ENCODE peak calls at places on chromosomes 11 and 22, in seven cellular contexts. P, D, J, E, K, Q and O are unnamed samples.

GRCh38 chr11:8361664-8362210 is 98.1 kb upstream of the LMO1 start:
- DNase-seq in D (no peak), K (no peak), J (no peak), E (no peak), Q (no peak), P (no peak), O (no peak)

GRCh38 chr22:48919187-48919590 is 908.5 kb downstream of the BRD1 start:
- DNase-seq in D (no peak), K (no peak), J (peak; percentile 22), Q (no peak), E (no peak), P (no peak), O (no peak)

GRCh38 chr11:62708423-62709261 is 1.2 kb downstream of the GNG3 start:
- DNase-seq in P (no peak), Q (peak; percentile 53), E (no peak), K (no peak), D (no peak), J (no peak), O (no peak)

GRCh38 chr11:15149050-15149449 is 34.3 kb downstream of the INSC start:
- DNase-seq in D (no peak), Q (no peak), K (no peak), P (no peak), E (no peak), J (no peak), O (no peak)

GRCh38 chr22:37262346-37262745 is 18.3 kb upstream of the RAC2 start:
- DNase-seq in J (no peak), E (no peak), P (no peak), Q (no peak), D (no peak), K (no peak), O (no peak)

GRCh38 chr11:62542111-62542745 is 4.4 kb downstream of the AHNAK start:
- DNase-seq in Q (no peak), P (no peak), J (no peak), E (no peak), D (no peak), K (no peak), O (peak; percentile 23)

GRCh38 chr11:76910620-76911414 is 50.1 kb downstream of the ACER3 start:
- DNase-seq in J (no peak), K (no peak), P (peak; percentile 1), E (peak; percentile 15), Q (peak; percentile 70), D (no peak), O (no peak)

GRCh38 chr22:43993072-43993760 is 30.9 kb upstream of the PARVB start:
- DNase-seq in E (peak; percentile 78), D (peak; percentile 36), J (peak; percentile 58), Q (peak; percentile 47), K (peak; percentile 54), P (no peak), O (peak; percentile 64)

GRCh38 chr11:124174001-124174400 is 9.1 kb upstream of the OR10D3 start:
- DNase-seq in E (peak; percentile 77), K (peak; percentile 78), P (no peak), J (no peak), D (no peak), Q (no peak), O (peak; percentile 64)

DNA sequence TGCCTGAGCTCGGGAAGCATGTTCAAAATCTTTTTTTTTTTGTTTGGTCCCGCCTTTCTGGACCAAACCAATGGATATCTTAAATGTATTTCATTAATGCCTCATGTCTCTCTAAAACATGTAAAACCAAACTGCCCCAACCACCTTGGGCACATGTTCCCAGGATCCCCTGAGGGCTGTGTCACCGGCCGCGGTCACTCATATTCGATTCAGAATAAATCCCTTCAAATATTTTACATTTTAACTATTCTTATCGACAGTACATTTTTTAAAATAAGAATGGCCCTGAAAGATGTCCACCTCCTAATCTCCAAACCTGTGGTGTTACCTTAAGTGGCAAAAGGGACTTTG is 2.1 kb downstream of the RNH1 start:
- DNase-seq in D (no peak), K (peak; percentile 24), P (no peak), Q (no peak), J (no peak), E (no peak), O (no peak)
- H3K4me3 ChIP-seq in D (no peak overlapping the region), K (peak overlapping the region; percentile 88), P (peak overlapping the region; percentile 76), Q (peak overlapping the region; percentile 37), J (no peak overlapping the region), E (peak overlapping the region; percentile 96), O (peak overlapping the region; percentile 29)

GRCh38 chr11:95776859-95777258 is 12.7 kb downstream of the FAM76B start:
- DNase-seq in K (no peak), P (no peak), J (no peak), Q (no peak), D (no peak), E (no peak), O (no peak)
- H3K4me3 ChIP-seq in K (no peak overlapping the region), P (no peak overlapping the region), J (no peak overlapping the region), Q (no peak overlapping the region), D (no peak overlapping the region), E (no peak overlapping the region), O (no peak overlapping the region)

GRCh38 chr11:727281-727701 is 20.0 kb upstream of the TALDO1 start:
- DNase-seq in E (peak; percentile 29), J (no peak), D (no peak), K (no peak), Q (no peak), P (no peak), O (no peak)
- H3K4me3 ChIP-seq in E (no peak overlapping the region), J (no peak overlapping the region), D (no peak overlapping the region), K (no peak overlapping the region), Q (no peak overlapping the region), P (no peak overlapping the region), O (no peak overlapping the region)

DNA sequence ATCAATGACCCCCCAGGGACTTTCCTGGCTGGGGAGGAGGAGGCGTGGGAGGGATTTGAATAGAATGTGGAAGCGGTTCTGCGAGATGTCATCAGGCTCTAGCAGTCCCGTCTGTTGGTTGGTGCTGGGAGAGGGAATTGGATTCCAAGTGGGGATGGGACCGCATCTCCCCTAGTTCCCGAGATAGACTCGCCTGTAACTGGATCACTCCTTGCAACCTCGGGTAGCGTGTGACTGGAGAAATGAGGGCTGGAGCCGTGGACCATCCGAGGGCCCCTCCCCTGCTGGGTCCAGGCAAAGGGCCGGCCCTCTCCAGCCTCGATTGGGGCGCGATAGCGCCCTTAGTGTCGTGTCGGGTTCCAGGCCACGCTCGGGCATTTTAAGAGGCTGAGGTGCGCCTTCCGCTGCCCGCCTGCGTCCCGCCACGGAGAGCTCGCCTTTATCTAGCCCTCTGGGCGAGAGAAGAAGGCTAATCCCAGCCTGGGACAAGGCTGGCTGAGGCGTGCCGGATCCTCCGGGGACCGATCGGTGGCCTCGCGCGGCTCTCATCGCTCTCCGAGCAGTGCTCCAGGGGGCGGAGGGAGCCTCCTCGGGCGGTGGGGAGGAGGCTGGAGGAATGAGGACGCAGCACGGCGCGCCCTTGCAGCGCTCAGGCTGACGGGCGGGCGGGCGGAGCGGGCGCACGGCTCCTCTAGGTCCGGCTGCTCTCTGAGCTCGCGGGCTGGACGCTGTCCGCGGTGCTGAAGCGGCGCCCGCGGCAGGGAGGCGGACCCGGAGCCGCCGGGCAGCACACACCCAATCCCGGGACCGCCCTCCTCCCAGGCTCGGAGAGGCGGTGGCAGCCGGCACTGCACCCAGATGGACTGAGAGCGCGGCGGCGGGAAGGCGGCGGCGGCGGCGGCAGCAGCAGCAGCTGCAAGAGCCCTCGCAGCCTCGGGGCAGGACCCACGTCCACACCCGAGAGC is 107.8 kb downstream of the OSBP2 start:
- DNase-seq in Q (peak; percentile 55), J (peak; percentile 82), P (peak; percentile 56), D (peak; percentile 56), K (peak; percentile 91), E (peak; percentile 96), O (peak; percentile 90)
- H3K4me3 ChIP-seq in Q (no peak overlapping the region), J (peak overlapping the region; percentile 57), P (peak overlapping the region; percentile 36), D (no peak overlapping the region), K (peak overlapping the region; percentile 65), E (peak overlapping the region; percentile 66), O (peak overlapping the region; percentile 19)

DNA sequence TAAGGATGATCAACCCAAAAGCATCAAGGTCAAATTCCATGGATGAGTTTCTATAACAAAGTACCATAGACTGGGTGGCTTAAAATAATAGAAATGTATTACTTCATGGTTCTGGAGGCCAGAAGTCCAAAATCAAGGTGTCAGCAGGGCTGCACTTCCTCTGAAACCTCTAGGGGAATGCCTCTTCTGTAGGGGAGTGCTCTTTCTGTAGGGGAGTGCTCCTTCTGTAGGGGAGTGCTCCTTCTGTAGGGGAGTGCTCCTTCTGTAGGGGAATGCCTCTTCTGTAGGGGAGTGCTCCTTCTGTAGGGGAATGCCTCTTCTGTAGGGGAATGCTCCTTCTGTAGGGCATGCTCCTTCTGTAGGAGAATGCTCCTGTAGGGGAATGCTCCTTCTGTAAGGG is 65.5 kb downstream of the FBLN1 start:
- DNase-seq in D (no peak), E (no peak), J (no peak), P (no peak), K (no peak), Q (no peak), O (no peak)
- H3K4me3 ChIP-seq in D (no peak overlapping the region), E (no peak overlapping the region), J (no peak overlapping the region), P (no peak overlapping the region), K (no peak overlapping the region), Q (no peak overlapping the region), O (no peak overlapping the region)

GRCh38 chr22:50470491-50470890 is 4.3 kb downstream of the SBF1 start:
- DNase-seq in K (no peak), D (no peak), J (no peak), E (no peak), Q (no peak), P (no peak), O (no peak)
- H3K4me3 ChIP-seq in K (no peak overlapping the region), D (peak overlapping the region; percentile 25), J (no peak overlapping the region), E (no peak overlapping the region), Q (no peak overlapping the region), P (no peak overlapping the region), O (no peak overlapping the region)